ENCODE peak calls at places on chromosomes 6 and 20, in six cellular contexts. One of them, this sample, is unnamed.

GRCh38 chr6:32462609-32463008 is 22.9 kb downstream of the HLA-DRA start:
- DNase-seq in IMR-90: no peak
- DNase-seq in mesendoderm: no peak
- DNase-seq in H1: no peak
- DNase-seq in mesenchymal stem cell: no peak
- DNase-seq in neuronal stem cell: no peak
- DNase-seq in this sample: no peak

GRCh38 chr6:28264834-28265401 is 2.0 kb upstream of the ZSCAN26 start:
- DNase-seq in IMR-90: peak
- DNase-seq in mesendoderm: no peak
- DNase-seq in H1: no peak
- DNase-seq in mesenchymal stem cell: peak
- DNase-seq in neuronal stem cell: no peak
- DNase-seq in this sample: no peak

GRCh38 chr20:51373713-51374481 is 168.6 kb downstream of the NFATC2 start:
- DNase-seq in IMR-90: no peak
- DNase-seq in mesendoderm: peak
- DNase-seq in H1: no peak
- DNase-seq in mesenchymal stem cell: no peak
- DNase-seq in neuronal stem cell: no peak
- DNase-seq in this sample: no peak

GRCh38 chr20:21517566-21518277 is 3.9 kb upstream of the NKX2-2 start:
- DNase-seq in IMR-90: no peak
- DNase-seq in mesendoderm: peak
- DNase-seq in H1: no peak
- DNase-seq in mesenchymal stem cell: no peak
- DNase-seq in neuronal stem cell: no peak
- DNase-seq in this sample: peak

GRCh38 chr20:52379723-52380336 is 188.3 kb upstream of the ZFP64 start:
- DNase-seq in IMR-90: peak
- DNase-seq in mesendoderm: peak
- DNase-seq in H1: no peak
- DNase-seq in mesenchymal stem cell: peak
- DNase-seq in neuronal stem cell: peak
- DNase-seq in this sample: no peak

GRCh38 chr6:71289039-71289801 is 609 bp downstream of the OGFRL1 start:
- DNase-seq in IMR-90: no peak
- DNase-seq in mesendoderm: peak
- DNase-seq in H1: no peak
- DNase-seq in mesenchymal stem cell: peak
- DNase-seq in neuronal stem cell: peak
- DNase-seq in this sample: peak

GRCh38 chr6:52512199-52512598 is 64.7 kb downstream of the TRAM2 start:
- DNase-seq in IMR-90: peak
- DNase-seq in mesendoderm: no peak
- DNase-seq in H1: no peak
- DNase-seq in mesenchymal stem cell: peak
- DNase-seq in neuronal stem cell: no peak
- DNase-seq in this sample: no peak

GRCh38 chr20:45445805-45446562 is 23.6 kb upstream of the WFDC2 start:
- DNase-seq in IMR-90: no peak
- DNase-seq in mesendoderm: peak
- DNase-seq in H1: no peak
- DNase-seq in mesenchymal stem cell: peak
- DNase-seq in neuronal stem cell: no peak
- DNase-seq in this sample: peak

GRCh38 chr6:83921315-83921714 is 61.8 kb downstream of the CYB5R4 start:
- DNase-seq in IMR-90: no peak
- DNase-seq in mesendoderm: peak
- DNase-seq in H1: no peak
- DNase-seq in mesenchymal stem cell: no peak
- DNase-seq in neuronal stem cell: no peak
- DNase-seq in this sample: peak

GRCh38 chr20:3420211-3420707 is 12.8 kb upstream of the DNAAF9 start:
- DNase-seq in IMR-90: peak
- DNase-seq in mesendoderm: no peak
- DNase-seq in H1: no peak
- DNase-seq in mesenchymal stem cell: peak
- DNase-seq in neuronal stem cell: no peak
- DNase-seq in this sample: no peak

GRCh38 chr6:159968295-159969203 is at the start of gene IGF2R:
- DNase-seq in IMR-90: peak
- DNase-seq in mesendoderm: peak
- DNase-seq in H1: no peak
- DNase-seq in mesenchymal stem cell: peak
- DNase-seq in neuronal stem cell: peak
- DNase-seq in this sample: peak

GRCh38 chr6:99013145-99013544 is 65.4 kb upstream of the FBXL4 start:
- DNase-seq in IMR-90: peak
- DNase-seq in mesendoderm: peak
- DNase-seq in H1: no peak
- DNase-seq in mesenchymal stem cell: peak
- DNase-seq in neuronal stem cell: no peak
- DNase-seq in this sample: no peak

GRCh38 chr6:14365393-14365792 is 247.8 kb downstream of the CD83 start:
- DNase-seq in IMR-90: peak
- DNase-seq in mesendoderm: no peak
- DNase-seq in H1: no peak
- DNase-seq in mesenchymal stem cell: peak
- DNase-seq in neuronal stem cell: no peak
- DNase-seq in this sample: no peak

GRCh38 chr6:42368156-42368555 is 83.6 kb downstream of the TRERF1 start:
- DNase-seq in IMR-90: no peak
- DNase-seq in mesendoderm: no peak
- DNase-seq in H1: no peak
- DNase-seq in mesenchymal stem cell: no peak
- DNase-seq in neuronal stem cell: no peak
- DNase-seq in this sample: no peak

GRCh38 chr6:129429953-129430352 is 280.0 kb downstream of the ARHGAP18 start:
- DNase-seq in IMR-90: no peak
- DNase-seq in mesendoderm: no peak
- DNase-seq in H1: no peak
- DNase-seq in mesenchymal stem cell: no peak
- DNase-seq in neuronal stem cell: no peak
- DNase-seq in this sample: no peak

GRCh38 chr6:13513606-13514502 is 26.5 kb upstream of the GFOD1 start:
- DNase-seq in IMR-90: no peak
- DNase-seq in mesendoderm: no peak
- DNase-seq in H1: no peak
- DNase-seq in mesenchymal stem cell: no peak
- DNase-seq in neuronal stem cell: no peak
- DNase-seq in this sample: no peak

GRCh38 chr6:121694389-121695185 is 259.1 kb downstream of the GJA1 start:
- DNase-seq in IMR-90: peak
- DNase-seq in mesendoderm: no peak
- DNase-seq in H1: no peak
- DNase-seq in mesenchymal stem cell: peak
- DNase-seq in neuronal stem cell: no peak
- DNase-seq in this sample: no peak

GRCh38 chr6:75422024-75422639 is 71.5 kb downstream of the FILIP1 start:
- DNase-seq in IMR-90: peak
- DNase-seq in mesendoderm: no peak
- DNase-seq in H1: no peak
- DNase-seq in mesenchymal stem cell: no peak
- DNase-seq in neuronal stem cell: no peak
- DNase-seq in this sample: no peak

GRCh38 chr6:158818580-158819212 is 472 bp downstream of the EZR start:
- DNase-seq in IMR-90: peak
- DNase-seq in mesendoderm: peak
- DNase-seq in H1: no peak
- DNase-seq in mesenchymal stem cell: peak
- DNase-seq in neuronal stem cell: peak
- DNase-seq in this sample: peak
- H2BK120ac ChIP-seq in IMR-90: no peak
- H2BK120ac ChIP-seq in mesendoderm: peak
- H2BK120ac ChIP-seq in H1: no peak
- H2BK120ac ChIP-seq in mesenchymal stem cell: peak
- H2BK120ac ChIP-seq in neuronal stem cell: no peak
- H2BK120ac ChIP-seq in this sample: no peak

DNA sequence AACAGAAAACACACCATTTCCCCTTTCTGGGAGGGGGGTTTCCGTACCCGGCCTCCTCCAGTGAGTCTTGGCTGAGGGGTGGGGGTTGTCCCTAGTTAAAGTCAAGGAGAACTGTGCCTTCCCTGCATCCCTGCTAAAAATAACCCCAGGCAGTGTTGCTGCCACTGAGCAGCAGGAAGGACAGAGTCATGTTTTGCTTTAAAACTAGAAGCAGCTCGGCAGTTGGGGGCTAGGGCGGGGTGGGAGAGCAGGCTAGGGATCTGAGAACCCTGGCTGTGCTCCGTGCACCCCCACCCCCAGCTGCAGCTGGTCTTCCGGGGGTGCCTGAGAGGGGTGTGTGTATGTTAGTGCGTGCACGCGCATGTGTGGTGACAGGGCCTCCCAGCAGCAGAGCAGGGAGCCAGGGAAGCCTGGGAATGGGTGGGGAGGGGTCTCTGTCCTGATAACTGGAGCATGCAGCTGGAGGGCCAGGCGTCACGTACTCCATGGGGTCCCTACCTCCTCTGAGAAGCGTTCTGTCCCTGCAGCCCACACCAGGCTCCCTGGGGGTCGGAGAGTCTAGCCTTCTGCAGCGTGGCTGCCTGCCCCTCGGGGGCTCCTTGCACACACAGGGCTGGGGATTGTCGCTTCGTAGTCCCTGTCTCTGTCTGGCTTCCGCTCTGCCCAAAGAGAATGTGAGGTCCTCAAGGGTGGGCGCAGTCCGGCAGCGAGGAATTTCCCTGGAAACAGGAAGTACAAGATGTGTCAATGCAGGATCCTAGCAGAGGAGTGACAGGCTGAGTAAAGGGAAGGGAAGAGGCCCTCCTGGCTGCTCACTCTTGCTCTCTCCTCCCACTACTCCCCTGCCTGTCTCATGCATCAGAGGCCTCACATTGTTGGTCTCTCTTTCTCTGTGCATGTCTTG is 16.8 kb upstream of the ARMC12 start:
- DNase-seq in IMR-90: peak
- DNase-seq in mesendoderm: peak
- DNase-seq in H1: no peak
- DNase-seq in mesenchymal stem cell: peak
- DNase-seq in neuronal stem cell: no peak
- DNase-seq in this sample: peak
- H2BK120ac ChIP-seq in IMR-90: peak
- H2BK120ac ChIP-seq in mesendoderm: no peak
- H2BK120ac ChIP-seq in H1: no peak
- H2BK120ac ChIP-seq in mesenchymal stem cell: peak
- H2BK120ac ChIP-seq in neuronal stem cell: peak
- H2BK120ac ChIP-seq in this sample: no peak

DNA sequence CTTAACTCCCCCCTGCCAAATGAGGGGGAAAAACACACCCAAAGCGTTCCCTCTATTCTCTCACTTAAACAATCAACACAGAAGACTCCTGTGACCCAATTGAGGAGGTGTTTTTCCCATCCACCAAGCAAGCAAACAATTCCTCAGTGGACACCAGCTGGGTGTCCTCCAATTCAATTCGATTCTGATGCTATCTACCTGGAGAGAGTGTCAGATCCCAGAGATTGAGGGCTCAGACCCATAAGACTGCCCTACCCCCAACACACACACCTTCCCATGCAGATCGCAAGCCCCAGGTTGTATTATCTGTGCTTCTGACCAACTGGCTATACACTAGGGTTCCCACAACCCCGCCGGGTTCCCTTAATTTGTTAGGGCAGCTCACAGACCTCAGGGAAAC is 36.8 kb downstream of the MYLIP start:
- DNase-seq in IMR-90: no peak
- DNase-seq in mesendoderm: peak
- DNase-seq in H1: no peak
- DNase-seq in mesenchymal stem cell: no peak
- DNase-seq in neuronal stem cell: no peak
- DNase-seq in this sample: no peak
- H2BK120ac ChIP-seq in IMR-90: no peak
- H2BK120ac ChIP-seq in mesendoderm: no peak
- H2BK120ac ChIP-seq in H1: no peak
- H2BK120ac ChIP-seq in mesenchymal stem cell: no peak
- H2BK120ac ChIP-seq in neuronal stem cell: no peak
- H2BK120ac ChIP-seq in this sample: no peak

GRCh38 chr6:113048741-113049140 is 701.6 kb downstream of the RFPL4B start:
- DNase-seq in IMR-90: peak
- DNase-seq in mesendoderm: no peak
- DNase-seq in H1: no peak
- DNase-seq in mesenchymal stem cell: no peak
- DNase-seq in neuronal stem cell: no peak
- DNase-seq in this sample: no peak

GRCh38 chr6:113052513-113052912 is 705.4 kb downstream of the RFPL4B start:
- DNase-seq in IMR-90: no peak
- DNase-seq in mesendoderm: no peak
- DNase-seq in H1: no peak
- DNase-seq in mesenchymal stem cell: no peak
- DNase-seq in neuronal stem cell: no peak
- DNase-seq in this sample: no peak

GRCh38 chr6:113049190-113049589 is 702.1 kb downstream of the RFPL4B start:
- DNase-seq in IMR-90: peak
- DNase-seq in mesendoderm: no peak
- DNase-seq in H1: no peak
- DNase-seq in mesenchymal stem cell: no peak
- DNase-seq in neuronal stem cell: no peak
- DNase-seq in this sample: no peak

GRCh38 chr6:113050010-113050893 is 703.1 kb downstream of the RFPL4B start:
- DNase-seq in IMR-90: peak
- DNase-seq in mesendoderm: no peak
- DNase-seq in H1: no peak
- DNase-seq in mesenchymal stem cell: no peak
- DNase-seq in neuronal stem cell: no peak
- DNase-seq in this sample: no peak

DNA sequence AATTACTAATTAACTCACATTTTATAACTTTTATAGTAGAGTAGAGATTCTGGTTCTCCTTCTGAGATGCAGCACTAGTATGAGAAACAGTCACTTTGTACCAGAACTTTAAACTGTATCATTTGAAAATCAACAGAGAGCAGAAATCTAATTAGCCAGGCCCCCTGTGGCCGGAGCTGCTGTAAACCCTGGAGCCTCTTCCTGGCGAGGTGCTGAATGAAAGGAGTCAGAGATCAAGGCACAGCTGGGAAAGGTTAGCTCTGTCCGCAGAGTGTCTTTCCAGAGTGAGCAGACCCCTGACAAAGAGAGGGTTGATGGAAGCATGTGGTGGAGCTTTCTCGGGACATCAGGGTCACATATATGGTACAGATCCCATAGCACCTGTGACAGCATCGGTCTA is 703.8 kb downstream of the RFPL4B start:
- DNase-seq in IMR-90: no peak
- DNase-seq in mesendoderm: peak
- DNase-seq in H1: peak
- DNase-seq in mesenchymal stem cell: no peak
- DNase-seq in neuronal stem cell: peak
- DNase-seq in this sample: peak
- H2BK120ac ChIP-seq in IMR-90: peak
- H2BK120ac ChIP-seq in mesendoderm: no peak
- H2BK120ac ChIP-seq in H1: no peak
- H2BK120ac ChIP-seq in mesenchymal stem cell: no peak
- H2BK120ac ChIP-seq in neuronal stem cell: no peak
- H2BK120ac ChIP-seq in this sample: no peak

GRCh38 chr20:32510120-32510600 is 75.0 kb downstream of the NOL4L start:
- DNase-seq in IMR-90: no peak
- DNase-seq in mesendoderm: no peak
- DNase-seq in H1: no peak
- DNase-seq in mesenchymal stem cell: no peak
- DNase-seq in neuronal stem cell: no peak
- DNase-seq in this sample: peak
- H2BK120ac ChIP-seq in IMR-90: no peak
- H2BK120ac ChIP-seq in mesendoderm: no peak
- H2BK120ac ChIP-seq in H1: no peak
- H2BK120ac ChIP-seq in mesenchymal stem cell: no peak
- H2BK120ac ChIP-seq in neuronal stem cell: no peak
- H2BK120ac ChIP-seq in this sample: no peak

GRCh38 chr6:29661071-29661470 is 4.2 kb downstream of the MOG start:
- DNase-seq in IMR-90: no peak
- DNase-seq in mesendoderm: peak
- DNase-seq in H1: no peak
- DNase-seq in mesenchymal stem cell: no peak
- DNase-seq in neuronal stem cell: no peak
- DNase-seq in this sample: peak
- H2BK120ac ChIP-seq in IMR-90: no peak
- H2BK120ac ChIP-seq in mesendoderm: no peak
- H2BK120ac ChIP-seq in H1: peak
- H2BK120ac ChIP-seq in mesenchymal stem cell: no peak
- H2BK120ac ChIP-seq in neuronal stem cell: no peak
- H2BK120ac ChIP-seq in this sample: peak

This sample was measured in H9.